ENCODE peak calls at places on chromosomes 5 and 9, in eight cellular contexts. O is spleen; W is HCT116; P is CD8-positive, alpha-beta memory T cell; G is neural progenitor cell; L is SJSA1; U is endothelial cell of umbilical vein; K is tibial nerve. J is an unnamed sample.

GRCh38 chr9:87601175-87601574 is 103.5 kb downstream of the DAPK1 start:
- DNase-seq in O (peak; percentile 84), W (no peak), P (no peak), G (peak; percentile 36), L (no peak), U (no peak), K (no peak), J (peak; percentile 84)

GRCh38 chr5:112475747-112476435 is 56.8 kb upstream of the EPB41L4A start:
- DNase-seq in O (no peak), W (no peak), P (no peak), G (no peak), L (no peak), U (peak; percentile 64), K (no peak), J (no peak)

GRCh38 chr9:3912260-3912659 is 386.5 kb upstream of the RFX3 start:
- DNase-seq in O (no peak), W (no peak), P (no peak), G (no peak), L (no peak), U (no peak), K (no peak), J (no peak)

GRCh38 chr5:34686762-34687268 is 30.7 kb downstream of the RAI14 start:
- DNase-seq in O (no peak), W (peak; percentile 94), P (no peak), G (no peak), L (peak; percentile 64), U (peak; percentile 97), K (no peak), J (peak; percentile 75)

GRCh38 chr9:36141288-36141687 is 4.8 kb downstream of the GLIPR2 start:
- DNase-seq in O (peak; percentile 74), W (no peak), P (no peak), G (peak; percentile 56), L (no peak), U (no peak), K (no peak), J (no peak)

GRCh38 chr5:172403191-172403794 is 51.0 kb downstream of the SH3PXD2B start:
- DNase-seq in O (no peak), W (no peak), P (no peak), G (peak; percentile 69), L (no peak), U (peak; percentile 45), K (peak; percentile 74), J (no peak)

GRCh38 chr5:67032921-67033664 is 163.5 kb downstream of the CD180 start:
- DNase-seq in O (no peak), W (no peak), P (no peak), G (no peak), L (no peak), U (no peak), K (no peak), J (no peak)

GRCh38 chr9:21432640-21433425 is 7.4 kb upstream of the IFNA1 start:
- DNase-seq in O (no peak), W (no peak), P (no peak), G (no peak), L (no peak), U (no peak), K (no peak), J (no peak)

GRCh38 chr5:78972654-78973428 is 12.3 kb downstream of the ARSB start:
- DNase-seq in O (no peak), W (no peak), P (no peak), G (no peak), L (no peak), U (peak; percentile 99), K (no peak), J (no peak)

GRCh38 chr9:94490465-94490864 is 64.4 kb upstream of the PCAT7 start:
- DNase-seq in O (no peak), W (no peak), P (no peak), G (peak; percentile 41), L (no peak), U (no peak), K (no peak), J (no peak)

GRCh38 chr9:27184556-27185351 is 75.7 kb downstream of the TEK start:
- DNase-seq in O (no peak), W (no peak), P (no peak), G (no peak), L (peak; percentile 41), U (peak; percentile 92), K (no peak), J (no peak)

GRCh38 chr9:92669527-92669889 is 423 bp downstream of the IPPK start:
- DNase-seq in O (peak; percentile 91), W (no peak), P (no peak), G (peak; percentile 55), L (no peak), U (peak; percentile 45), K (no peak), J (peak; percentile 76)

GRCh38 chr5:159533197-159533596 is 202.9 kb upstream of the IL12B start:
- DNase-seq in O (no peak), W (no peak), P (no peak), G (no peak), L (peak; percentile 77), U (no peak), K (no peak), J (no peak)

GRCh38 chr9:80701061-80701460 is 988.3 kb downstream of the TLE1 start:
- DNase-seq in O (no peak), W (no peak), P (no peak), G (no peak), L (no peak), U (no peak), K (no peak), J (no peak)

GRCh38 chr5:71663166-71663565 is 55.9 kb upstream of the CARTPT start:
- DNase-seq in O (no peak), W (no peak), P (no peak), G (no peak), L (no peak), U (no peak), K (no peak), J (no peak)

GRCh38 chr5:168654225-168654624 is 75.1 kb upstream of the PANK3 start:
- DNase-seq in O (no peak), W (no peak), P (no peak), G (peak; percentile 86), L (peak; percentile 35), U (peak; percentile 14), K (peak; percentile 49), J (no peak)

GRCh38 chr5:35849850-35850249 is 6.8 kb upstream of the IL7R start:
- DNase-seq in O (no peak), W (no peak), P (no peak), G (no peak), L (no peak), U (no peak), K (no peak), J (no peak)

GRCh38 chr9:28598396-28598795 is 1025.1 kb upstream of the C9orf72 start:
- DNase-seq in O (no peak), W (no peak), P (no peak), G (peak; percentile 21), L (no peak), U (no peak), K (no peak), J (no peak)

GRCh38 chr5:176542596-176543427 is 5.6 kb upstream of the RNF44 start:
- DNase-seq in O (peak; percentile 92), W (no peak), P (peak; percentile 35), G (peak; percentile 87), L (peak; percentile 32), U (no peak), K (no peak), J (no peak)

GRCh38 chr5:133873936-133874585 is 94.4 kb downstream of the C5orf15 start:
- DNase-seq in O (no peak), W (no peak), P (no peak), G (no peak), L (no peak), U (peak; percentile 43), K (no peak), J (no peak)

GRCh38 chr9:114230068-114230467 is 74.7 kb downstream of the COL27A1 start:
- DNase-seq in O (no peak), W (no peak), P (no peak), G (peak; percentile 24), L (no peak), U (no peak), K (no peak), J (no peak)
- H3K4me1 ChIP-seq in O (no peaks in the 10 kb centered on the region), W (no peaks in the 10 kb centered on the region), P (no peaks in the 10 kb centered on the region), G (peaks cover 29% of the 10 kb centered on the region), L (peaks cover 34% of the 10 kb centered on the region), U (peaks cover 23% of the 10 kb centered on the region), K (peaks cover 6% of the 10 kb centered on the region), J (no peaks in the 10 kb centered on the region)

GRCh38 chr9:105432247-105432857 is 15.5 kb upstream of the FSD1L start:
- DNase-seq in O (no peak), W (no peak), P (no peak), G (no peak), L (no peak), U (no peak), K (no peak), J (no peak)

GRCh38 chr9:105438136-105438839 is 9.5 kb upstream of the FSD1L start:
- DNase-seq in O (no peak), W (no peak), P (no peak), G (no peak), L (no peak), U (no peak), K (no peak), J (no peak)

GRCh38 chr9:105436753-105437152 is 11.1 kb upstream of the FSD1L start:
- DNase-seq in O (no peak), W (no peak), P (no peak), G (no peak), L (no peak), U (no peak), K (no peak), J (no peak)

GRCh38 chr9:105437704-105438103 is 10.1 kb upstream of the FSD1L start:
- DNase-seq in O (no peak), W (no peak), P (no peak), G (no peak), L (no peak), U (no peak), K (no peak), J (no peak)

GRCh38 chr9:105435453-105435852 is 12.4 kb upstream of the FSD1L start:
- DNase-seq in O (no peak), W (no peak), P (no peak), G (no peak), L (no peak), U (no peak), K (no peak), J (no peak)
- H3K4me1 ChIP-seq in O (no peaks in the 10 kb centered on the region), W (no peaks in the 10 kb centered on the region), P (no peaks in the 10 kb centered on the region), G (peaks cover 5% of the 10 kb centered on the region), L (no peaks in the 10 kb centered on the region), U (no peaks in the 10 kb centered on the region), K (no peaks in the 10 kb centered on the region), J (peaks cover 5% of the 10 kb centered on the region)

DNA sequence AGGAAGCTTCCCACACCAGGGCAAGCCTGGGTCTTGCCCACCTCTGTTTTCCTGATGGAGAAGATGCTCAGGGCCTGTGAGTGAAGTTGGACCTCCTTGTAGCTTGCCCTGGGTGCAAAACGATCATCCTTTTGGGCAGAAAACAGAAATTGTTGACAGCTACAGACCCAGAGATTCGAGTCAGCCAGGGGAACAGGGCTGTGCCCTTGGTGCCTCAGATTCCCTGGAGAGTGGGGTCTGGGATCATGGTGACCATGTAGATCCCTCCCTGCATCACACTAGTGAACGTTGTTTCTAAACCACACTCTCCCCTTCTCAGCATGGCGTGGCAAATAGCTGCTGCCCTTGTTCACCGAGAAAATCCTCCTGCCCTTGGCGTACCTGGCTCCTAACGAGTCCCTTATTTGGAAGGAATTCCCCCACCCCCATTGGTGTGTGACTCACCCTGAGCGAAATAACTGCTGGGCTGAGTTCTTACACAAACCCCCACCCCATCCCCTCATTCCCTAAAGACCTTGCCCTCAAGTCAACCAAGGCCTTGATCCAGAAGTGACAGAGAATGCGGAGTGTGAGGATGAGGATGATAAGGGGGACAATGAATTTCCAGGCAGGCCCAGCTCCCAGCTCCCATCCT is 1.0 kb upstream of the DCANP1 start:
- DNase-seq in O (no peak), W (no peak), P (no peak), G (no peak), L (no peak), U (no peak), K (no peak), J (no peak)
- H3K4me1 ChIP-seq in O (no peaks in the 10 kb centered on the region), W (no peaks in the 10 kb centered on the region), P (no peaks in the 10 kb centered on the region), G (peaks cover 12% of the 10 kb centered on the region), L (no peaks in the 10 kb centered on the region), U (no peaks in the 10 kb centered on the region), K (peaks cover 3% of the 10 kb centered on the region), J (peaks cover 16% of the 10 kb centered on the region)

GRCh38 chr9:132588098-132588497 is 5.7 kb downstream of the BARHL1 start:
- DNase-seq in O (no peak), W (no peak), P (no peak), G (no peak), L (no peak), U (no peak), K (no peak), J (no peak)
- H3K4me1 ChIP-seq in O (peaks cover 16% of the 10 kb centered on the region), W (no peaks in the 10 kb centered on the region), P (no peaks in the 10 kb centered on the region), G (peaks cover 46% of the 10 kb centered on the region), L (peaks cover 5% of the 10 kb centered on the region), U (peaks cover 10% of the 10 kb centered on the region), K (no peaks in the 10 kb centered on the region), J (peaks cover 4% of the 10 kb centered on the region)